ENCODE peak calls at places on chromosome 9, in four cellular contexts. A, B, Z and J are unnamed samples.

GRCh38 chr9:101383361-101383760 is 1.4 kb downstream of the BAAT start:
- DNase-seq in A (peak; percentile 50), B (no peak), Z (no peak), J (no peak)

GRCh38 chr9:119951090-119951489 is 581.9 kb upstream of the BRINP1 start:
- DNase-seq in Z (no peak), B (peak; percentile 96), A (peak; percentile 97), J (no peak)

GRCh38 chr9:99433555-99433954 is 211.5 kb downstream of the SEC61B start:
- DNase-seq in Z (peak; percentile 83), B (no peak), A (peak; percentile 82), J (peak; percentile 76)

GRCh38 chr9:98795970-98796363 is 388 bp downstream of the ANKS6 start:
- DNase-seq in A (no peak), B (no peak), Z (no peak), J (no peak)

GRCh38 chr9:110753734-110754231 is 85.2 kb downstream of the MUSK start:
- DNase-seq in A (no peak), B (no peak), Z (peak; percentile 56), J (no peak)

GRCh38 chr9:128771094-128771721 is 519 bp downstream of the ZER1 start:
- DNase-seq in Z (peak; percentile 37), B (no peak), A (peak; percentile 7), J (no peak)

GRCh38 chr9:70407081-70407503 is 7.4 kb downstream of the KLF9 start:
- DNase-seq in A (peak; percentile 97), Z (peak; percentile 40), B (peak; percentile 94), J (no peak)

GRCh38 chr9:93154293-93154903 is 20.3 kb upstream of the NINJ1 start:
- DNase-seq in A (no peak), Z (no peak), B (no peak), J (peak; percentile 54)

GRCh38 chr9:137174722-137175293 is 3.0 kb upstream of the TMEM210 start:
- DNase-seq in A (no peak), Z (no peak), B (no peak), J (peak; percentile 50)

GRCh38 chr9:34633851-34634550 is 3.6 kb downstream of the SIGMAR1 start:
- DNase-seq in A (peak; percentile 16), Z (peak; percentile 51), B (peak; percentile 21), J (peak; percentile 85)

GRCh38 chr9:35652829-35653209 is 2.1 kb upstream of the SIT1 start:
- DNase-seq in Z (no peak), B (no peak), A (no peak), J (no peak)

GRCh38 chr9:81819859-81820546 is 108.2 kb upstream of the SPATA31D4 start:
- DNase-seq in A (peak; percentile 67), B (no peak), Z (no peak), J (no peak)

GRCh38 chr9:129320575-129321311 is 142.7 kb upstream of the IER5L start:
- DNase-seq in Z (no peak), A (peak; percentile 81), B (peak; percentile 73), J (peak; percentile 84)

GRCh38 chr9:68551191-68551590 is 10.5 kb upstream of the TMEM252 start:
- DNase-seq in A (no peak), Z (no peak), B (no peak), J (no peak)

GRCh38 chr9:2281803-2282185 is 266.6 kb downstream of the SMARCA2 start:
- DNase-seq in Z (no peak), A (peak; percentile 74), B (no peak), J (no peak)

GRCh38 chr9:20623748-20624124 is 1.4 kb upstream of the MLLT3 start:
- DNase-seq in Z (no peak), B (no peak), A (no peak), J (no peak)

GRCh38 chr9:136700959-136701664 is 11.3 kb upstream of the DIPK1B start:
- DNase-seq in A (no peak), B (no peak), Z (no peak), J (peak; percentile 79)

GRCh38 chr9:116096853-116097252 is 56.7 kb upstream of the PAPPA start:
- DNase-seq in A (no peak), Z (no peak), B (no peak), J (no peak)

GRCh38 chr9:105302728-105303127 is 58.3 kb downstream of the SLC44A1 start:
- DNase-seq in A (no peak), Z (no peak), B (no peak), J (no peak)

GRCh38 chr9:117782931-117783788 is 79.0 kb downstream of the TLR4 start:
- DNase-seq in Z (peak; percentile 71), B (peak; percentile 56), A (peak; percentile 52), J (peak; percentile 25)

DNA sequence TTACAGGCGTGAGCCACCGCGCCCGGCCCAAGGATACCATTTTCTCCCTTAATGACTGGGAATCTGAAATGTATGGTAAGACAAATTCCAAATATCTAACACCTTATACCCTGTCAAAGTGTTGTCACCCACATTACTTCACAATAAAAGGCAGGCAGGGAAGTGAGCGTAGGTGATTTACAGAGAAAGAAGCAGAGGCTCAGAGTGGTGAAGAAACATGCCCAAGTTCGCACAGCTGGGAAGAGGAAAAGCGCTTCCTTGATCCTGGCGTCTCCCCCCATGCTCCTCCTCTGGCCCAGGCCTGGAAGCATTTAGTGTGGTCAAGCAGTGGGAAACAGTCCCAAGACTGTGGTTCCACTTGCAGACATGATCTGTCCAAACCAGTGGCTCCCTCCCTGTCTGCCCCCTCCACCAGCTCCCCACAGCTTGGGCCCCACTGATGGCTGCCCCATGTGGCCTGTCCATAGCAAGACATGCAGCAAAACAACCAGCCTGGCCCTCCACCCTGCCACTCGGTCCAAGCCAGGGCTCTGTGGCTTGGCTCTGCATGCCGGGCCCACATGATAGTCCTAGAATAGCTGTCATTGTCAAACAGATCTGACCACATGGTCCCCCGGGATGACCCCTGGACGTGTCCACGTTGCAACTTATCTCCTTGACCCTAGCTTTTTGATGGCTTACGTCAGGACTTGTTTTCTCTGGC is 107.2 kb downstream of the TTLL11 start:
- DNase-seq in Z (no peak), B (no peak), A (peak; percentile 60), J (no peak)
- TF ChIP-seq CTCF in Z (no peak), B (peak; percentile 48), A (no peak), J (no peak)

GRCh38 chr9:133943781-133944745 is 48.1 kb downstream of the VAV2 start:
- DNase-seq in Z (peak; percentile 72), A (peak; percentile 74), B (no peak), J (no peak)
- TF ChIP-seq CTCF in Z (no peak), A (no peak), B (no peak), J (no peak)

DNA sequence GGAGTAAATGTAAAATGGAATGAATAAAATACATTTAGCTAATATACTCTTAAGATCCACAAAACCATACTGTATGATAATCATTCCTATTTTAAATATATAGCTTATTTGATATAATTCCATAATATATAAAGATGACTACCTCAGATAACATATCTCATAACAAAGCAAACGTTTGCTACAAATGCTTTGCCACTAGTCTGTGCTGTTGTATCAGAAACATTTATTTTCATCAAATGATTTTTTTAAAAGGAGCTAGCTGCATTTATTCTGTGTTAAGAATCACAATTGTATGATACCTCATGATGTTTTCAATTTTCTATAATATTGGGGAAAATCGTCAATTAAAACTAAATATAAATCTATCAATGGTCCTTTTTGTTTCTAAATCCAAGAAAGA is 567.2 kb downstream of the PTPRD start:
- DNase-seq in B (no peak), Z (peak; percentile 26), A (peak; percentile 3), J (no peak)
- TF ChIP-seq CTCF in B (no peak), Z (peak; percentile 68), A (peak; percentile 43), J (peak; percentile 8)

GRCh38 chr9:96686638-96687335 is 31.7 kb upstream of the PRXL2C start:
- DNase-seq in A (peak; percentile 68), Z (peak; percentile 67), B (no peak), J (peak; percentile 65)
- TF ChIP-seq CTCF in A (peak; percentile 55), Z (peak; percentile 27), B (peak; percentile 77), J (peak; percentile 46)

GRCh38 chr9:33185858-33186257 is 18.7 kb upstream of the B4GALT1 start:
- DNase-seq in A (no peak), Z (no peak), B (no peak), J (no peak)
- TF ChIP-seq CTCF in A (no peak), Z (no peak), B (no peak), J (no peak)